ENCODE peak calls at places on chromosomes 4 and X, in five cellular contexts. One of them, this sample, is unnamed.

GRCh38 chrX:134764202-134764785 is 106.0 kb upstream of the PLAC1 start:
- DNase-seq in neural crest cell: no peak
- DNase-seq in activated B cell treated with CpG ODN at 0.5 μM for 24 hours: no peak
- DNase-seq in cardiac fibroblast: peak
- DNase-seq in RWPE1: peak
- DNase-seq in this sample: no peak

GRCh38 chrX:50877310-50877709 is 33.2 kb upstream of the BMP15 start:
- DNase-seq in neural crest cell: no peak
- DNase-seq in activated B cell treated with CpG ODN at 0.5 μM for 24 hours: no peak
- DNase-seq in cardiac fibroblast: peak
- DNase-seq in RWPE1: no peak
- DNase-seq in this sample: no peak

GRCh38 chr4:742742-743311 is 37.2 kb downstream of the PCGF3 start:
- DNase-seq in neural crest cell: peak
- DNase-seq in activated B cell treated with CpG ODN at 0.5 μM for 24 hours: peak
- DNase-seq in cardiac fibroblast: peak
- DNase-seq in RWPE1: peak
- DNase-seq in this sample: peak

GRCh38 chr4:95869961-95870500 is 30.1 kb downstream of the PDHA2 start:
- DNase-seq in neural crest cell: no peak
- DNase-seq in activated B cell treated with CpG ODN at 0.5 μM for 24 hours: no peak
- DNase-seq in cardiac fibroblast: no peak
- DNase-seq in RWPE1: no peak
- DNase-seq in this sample: no peak

GRCh38 chrX:16511776-16512400 is 138.1 kb upstream of the S100G start:
- DNase-seq in neural crest cell: no peak
- DNase-seq in activated B cell treated with CpG ODN at 0.5 μM for 24 hours: no peak
- DNase-seq in cardiac fibroblast: peak
- DNase-seq in RWPE1: no peak
- DNase-seq in this sample: no peak

GRCh38 chr4:123603165-123603564 is 206.6 kb downstream of the SPRY1 start:
- DNase-seq in neural crest cell: no peak
- DNase-seq in activated B cell treated with CpG ODN at 0.5 μM for 24 hours: no peak
- DNase-seq in cardiac fibroblast: peak
- DNase-seq in RWPE1: peak
- DNase-seq in this sample: no peak

GRCh38 chr4:160772668-160773067 is 1391.1 kb downstream of the FSTL5 start:
- DNase-seq in neural crest cell: no peak
- DNase-seq in activated B cell treated with CpG ODN at 0.5 μM for 24 hours: no peak
- DNase-seq in cardiac fibroblast: no peak
- DNase-seq in RWPE1: no peak
- DNase-seq in this sample: no peak

GRCh38 chr4:7628432-7628831 is 193.7 kb upstream of the PSAPL1 start:
- DNase-seq in neural crest cell: no peak
- DNase-seq in activated B cell treated with CpG ODN at 0.5 μM for 24 hours: no peak
- DNase-seq in cardiac fibroblast: no peak
- DNase-seq in RWPE1: no peak
- DNase-seq in this sample: no peak

GRCh38 chr4:75513529-75514130 is 573 bp downstream of the RCHY1 start:
- DNase-seq in neural crest cell: peak
- DNase-seq in activated B cell treated with CpG ODN at 0.5 μM for 24 hours: peak
- DNase-seq in cardiac fibroblast: peak
- DNase-seq in RWPE1: no peak
- DNase-seq in this sample: no peak

GRCh38 chr4:88211473-88212252 is 53.2 kb upstream of the ABCG2 start:
- DNase-seq in neural crest cell: peak
- DNase-seq in activated B cell treated with CpG ODN at 0.5 μM for 24 hours: no peak
- DNase-seq in cardiac fibroblast: peak
- DNase-seq in RWPE1: peak
- DNase-seq in this sample: no peak

GRCh38 chr4:28822163-28822562 is 1898.0 kb upstream of the PCDH7 start:
- DNase-seq in neural crest cell: no peak
- DNase-seq in activated B cell treated with CpG ODN at 0.5 μM for 24 hours: no peak
- DNase-seq in cardiac fibroblast: no peak
- DNase-seq in RWPE1: no peak
- DNase-seq in this sample: no peak

GRCh38 chrX:110941906-110942305 is 146.3 kb upstream of the CHRDL1 start:
- DNase-seq in neural crest cell: no peak
- DNase-seq in activated B cell treated with CpG ODN at 0.5 μM for 24 hours: no peak
- DNase-seq in cardiac fibroblast: no peak
- DNase-seq in RWPE1: no peak
- DNase-seq in this sample: no peak

GRCh38 chr4:188839704-188840103 is 700.5 kb downstream of the TRIML1 start:
- DNase-seq in neural crest cell: no peak
- DNase-seq in activated B cell treated with CpG ODN at 0.5 μM for 24 hours: no peak
- DNase-seq in cardiac fibroblast: no peak
- DNase-seq in RWPE1: no peak
- DNase-seq in this sample: no peak

GRCh38 chrX:13747836-13748235 is 13.3 kb downstream of the OFD1 start:
- DNase-seq in neural crest cell: no peak
- DNase-seq in activated B cell treated with CpG ODN at 0.5 μM for 24 hours: no peak
- DNase-seq in cardiac fibroblast: peak
- DNase-seq in RWPE1: no peak
- DNase-seq in this sample: no peak

GRCh38 chrX:109735241-109735744 is 2.2 kb upstream of the ACSL4 start:
- DNase-seq in neural crest cell: no peak
- DNase-seq in activated B cell treated with CpG ODN at 0.5 μM for 24 hours: no peak
- DNase-seq in cardiac fibroblast: no peak
- DNase-seq in RWPE1: no peak
- DNase-seq in this sample: no peak

GRCh38 chrX:30309139-30309571 is at the start of gene NR0B1:
- DNase-seq in neural crest cell: no peak
- DNase-seq in activated B cell treated with CpG ODN at 0.5 μM for 24 hours: no peak
- DNase-seq in cardiac fibroblast: no peak
- DNase-seq in RWPE1: no peak
- DNase-seq in this sample: no peak

GRCh38 chrX:107978707-107979307 is 3.4 kb downstream of the TEX13B start:
- DNase-seq in neural crest cell: no peak
- DNase-seq in activated B cell treated with CpG ODN at 0.5 μM for 24 hours: no peak
- DNase-seq in cardiac fibroblast: peak
- DNase-seq in RWPE1: peak
- DNase-seq in this sample: no peak

GRCh38 chrX:138885886-138886285 is 174.4 kb upstream of the FGF13 start:
- DNase-seq in neural crest cell: no peak
- DNase-seq in activated B cell treated with CpG ODN at 0.5 μM for 24 hours: no peak
- DNase-seq in cardiac fibroblast: peak
- DNase-seq in RWPE1: no peak
- DNase-seq in this sample: no peak

GRCh38 chrX:140661657-140662056 is 47.9 kb upstream of the LINC00632 start:
- DNase-seq in neural crest cell: no peak
- DNase-seq in activated B cell treated with CpG ODN at 0.5 μM for 24 hours: no peak
- DNase-seq in cardiac fibroblast: peak
- DNase-seq in RWPE1: no peak
- DNase-seq in this sample: no peak

GRCh38 chrX:123256378-123256777 is 72.3 kb downstream of the GRIA3 start:
- DNase-seq in neural crest cell: no peak
- DNase-seq in activated B cell treated with CpG ODN at 0.5 μM for 24 hours: no peak
- DNase-seq in cardiac fibroblast: no peak
- DNase-seq in RWPE1: no peak
- DNase-seq in this sample: no peak

GRCh38 chrX:40132751-40133150 is 35.0 kb upstream of the BCOR start:
- DNase-seq in neural crest cell: no peak
- DNase-seq in activated B cell treated with CpG ODN at 0.5 μM for 24 hours: no peak
- DNase-seq in cardiac fibroblast: peak
- DNase-seq in RWPE1: peak
- DNase-seq in this sample: no peak

GRCh38 chrX:101210630-101211029 is 9.0 kb upstream of the DRP2 start:
- DNase-seq in neural crest cell: no peak
- DNase-seq in activated B cell treated with CpG ODN at 0.5 μM for 24 hours: no peak
- DNase-seq in cardiac fibroblast: no peak
- DNase-seq in RWPE1: no peak
- DNase-seq in this sample: no peak

GRCh38 chrX:101203782-101204351 is 15.7 kb upstream of the DRP2 start:
- DNase-seq in neural crest cell: no peak
- DNase-seq in activated B cell treated with CpG ODN at 0.5 μM for 24 hours: no peak
- DNase-seq in cardiac fibroblast: no peak
- DNase-seq in RWPE1: no peak
- DNase-seq in this sample: no peak

GRCh38 chrX:101208152-101208905 is 11.3 kb upstream of the DRP2 start:
- DNase-seq in neural crest cell: no peak
- DNase-seq in activated B cell treated with CpG ODN at 0.5 μM for 24 hours: no peak
- DNase-seq in cardiac fibroblast: peak
- DNase-seq in RWPE1: no peak
- DNase-seq in this sample: no peak

DNA sequence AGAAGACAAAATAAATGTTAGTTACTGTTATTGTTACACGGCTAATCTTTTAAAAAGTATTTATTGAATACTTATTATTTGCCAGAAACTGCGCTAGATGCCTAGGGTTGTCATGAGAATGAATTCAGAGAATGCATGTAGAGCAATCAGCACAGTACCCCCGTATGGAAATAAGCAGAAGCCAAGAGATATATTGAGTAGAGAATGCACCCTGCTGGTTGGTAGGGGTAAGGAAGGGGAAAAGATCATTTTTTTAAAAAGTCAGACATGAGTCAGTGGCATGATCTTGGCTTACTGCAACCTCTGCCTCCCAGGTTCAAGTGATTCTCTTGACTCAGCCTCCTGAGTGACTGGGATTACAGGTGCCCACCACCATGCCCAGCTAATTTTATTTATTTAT is 13.1 kb upstream of the DRP2 start:
- DNase-seq in neural crest cell: no peak
- DNase-seq in activated B cell treated with CpG ODN at 0.5 μM for 24 hours: no peak
- DNase-seq in cardiac fibroblast: peak
- DNase-seq in RWPE1: peak
- DNase-seq in this sample: no peak
- TF ChIP-seq CTCF in neural crest cell: peak
- TF ChIP-seq CTCF in activated B cell treated with CpG ODN at 0.5 μM for 24 hours: no peak
- TF ChIP-seq CTCF in cardiac fibroblast: peak
- TF ChIP-seq CTCF in RWPE1: no peak
- TF ChIP-seq CTCF in this sample: no peak

GRCh38 chr4:25367004-25367621 is 9.9 kb upstream of the ANAPC4 start:
- DNase-seq in neural crest cell: no peak
- DNase-seq in activated B cell treated with CpG ODN at 0.5 μM for 24 hours: no peak
- DNase-seq in cardiac fibroblast: peak
- DNase-seq in RWPE1: peak
- DNase-seq in this sample: no peak
- TF ChIP-seq CTCF in neural crest cell: peak
- TF ChIP-seq CTCF in activated B cell treated with CpG ODN at 0.5 μM for 24 hours: no peak
- TF ChIP-seq CTCF in cardiac fibroblast: peak
- TF ChIP-seq CTCF in RWPE1: peak
- TF ChIP-seq CTCF in this sample: no peak

GRCh38 chrX:136953867-136954787 is 73.6 kb upstream of the RBMX start:
- DNase-seq in neural crest cell: peak
- DNase-seq in activated B cell treated with CpG ODN at 0.5 μM for 24 hours: peak
- DNase-seq in cardiac fibroblast: peak
- DNase-seq in RWPE1: peak
- DNase-seq in this sample: no peak
- TF ChIP-seq CTCF in neural crest cell: peak
- TF ChIP-seq CTCF in activated B cell treated with CpG ODN at 0.5 μM for 24 hours: no peak
- TF ChIP-seq CTCF in cardiac fibroblast: peak
- TF ChIP-seq CTCF in RWPE1: peak
- TF ChIP-seq CTCF in this sample: no peak

GRCh38 chr4:66556651-66557278 is 886.5 kb upstream of the EPHA5 start:
- DNase-seq in neural crest cell: no peak
- DNase-seq in activated B cell treated with CpG ODN at 0.5 μM for 24 hours: no peak
- DNase-seq in cardiac fibroblast: peak
- DNase-seq in RWPE1: no peak
- DNase-seq in this sample: no peak
- TF ChIP-seq CTCF in neural crest cell: no peak
- TF ChIP-seq CTCF in activated B cell treated with CpG ODN at 0.5 μM for 24 hours: no peak
- TF ChIP-seq CTCF in cardiac fibroblast: no peak
- TF ChIP-seq CTCF in RWPE1: no peak
- TF ChIP-seq CTCF in this sample: no peak

GRCh38 chr4:18540349-18540748 is 518.8 kb upstream of the LCORL start:
- DNase-seq in neural crest cell: no peak
- DNase-seq in activated B cell treated with CpG ODN at 0.5 μM for 24 hours: no peak
- DNase-seq in cardiac fibroblast: no peak
- DNase-seq in RWPE1: no peak
- DNase-seq in this sample: no peak
- TF ChIP-seq CTCF in neural crest cell: no peak
- TF ChIP-seq CTCF in activated B cell treated with CpG ODN at 0.5 μM for 24 hours: no peak
- TF ChIP-seq CTCF in cardiac fibroblast: no peak
- TF ChIP-seq CTCF in RWPE1: no peak
- TF ChIP-seq CTCF in this sample: no peak

DNA sequence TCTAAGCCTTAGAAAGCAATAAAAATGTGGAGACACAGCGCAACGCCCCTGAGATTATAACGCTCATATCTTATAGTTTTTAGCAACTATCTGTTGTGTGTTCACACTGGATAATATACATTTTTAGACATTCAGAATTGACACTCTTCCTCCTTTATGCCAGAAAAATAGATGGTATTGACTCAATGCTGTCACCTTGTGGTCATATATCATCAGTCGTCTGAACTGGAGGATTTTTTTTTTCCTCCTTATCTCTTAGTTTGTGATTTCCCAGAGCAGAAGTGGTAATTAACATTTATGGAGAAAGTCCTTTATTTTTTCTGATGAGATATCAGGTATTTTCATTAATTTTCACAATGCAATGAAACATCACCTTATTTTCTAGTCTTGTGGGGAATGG is 759.6 kb downstream of the RAB28 start:
- DNase-seq in neural crest cell: no peak
- DNase-seq in activated B cell treated with CpG ODN at 0.5 μM for 24 hours: no peak
- DNase-seq in cardiac fibroblast: peak
- DNase-seq in RWPE1: no peak
- DNase-seq in this sample: no peak
- TF ChIP-seq CTCF in neural crest cell: peak
- TF ChIP-seq CTCF in activated B cell treated with CpG ODN at 0.5 μM for 24 hours: no peak
- TF ChIP-seq CTCF in cardiac fibroblast: peak
- TF ChIP-seq CTCF in RWPE1: peak
- TF ChIP-seq CTCF in this sample: no peak

This sample was measured in omental fat pad.